ENCODE peak calls at places on chromosomes 5 and 9, in six cellular contexts. One of them, this sample, is unnamed.

GRCh38 chr9:91147079-91147708 is 214.5 kb downstream of the AUH start:
- DNase-seq in OCI-LY7: no peak
- DNase-seq in PC-3: no peak
- DNase-seq in esophagus muscularis mucosa: no peak
- DNase-seq in CD4-positive, alpha-beta T cell: no peak
- DNase-seq in activated CD8-positive, alpha-beta T cell treated with anti-CD3 and anti-CD28 coated beads for 36 hours: no peak
- DNase-seq in this sample: no peak

GRCh38 chr5:178318893-178319292 is 86.3 kb upstream of the PHYKPL start:
- DNase-seq in OCI-LY7: no peak
- DNase-seq in PC-3: no peak
- DNase-seq in esophagus muscularis mucosa: no peak
- DNase-seq in CD4-positive, alpha-beta T cell: no peak
- DNase-seq in activated CD8-positive, alpha-beta T cell treated with anti-CD3 and anti-CD28 coated beads for 36 hours: no peak
- DNase-seq in this sample: no peak

GRCh38 chr5:149416977-149417713 is 38.1 kb upstream of the IL17B start:
- DNase-seq in OCI-LY7: no peak
- DNase-seq in PC-3: no peak
- DNase-seq in esophagus muscularis mucosa: no peak
- DNase-seq in CD4-positive, alpha-beta T cell: no peak
- DNase-seq in activated CD8-positive, alpha-beta T cell treated with anti-CD3 and anti-CD28 coated beads for 36 hours: no peak
- DNase-seq in this sample: no peak

GRCh38 chr5:115069087-115069968 is 100.4 kb downstream of the TRIM36 start:
- DNase-seq in OCI-LY7: peak
- DNase-seq in PC-3: peak
- DNase-seq in esophagus muscularis mucosa: peak
- DNase-seq in CD4-positive, alpha-beta T cell: no peak
- DNase-seq in activated CD8-positive, alpha-beta T cell treated with anti-CD3 and anti-CD28 coated beads for 36 hours: peak
- DNase-seq in this sample: no peak

GRCh38 chr5:96408841-96409458 is 24.1 kb downstream of the PCSK1 start:
- DNase-seq in OCI-LY7: no peak
- DNase-seq in PC-3: no peak
- DNase-seq in esophagus muscularis mucosa: no peak
- DNase-seq in CD4-positive, alpha-beta T cell: no peak
- DNase-seq in activated CD8-positive, alpha-beta T cell treated with anti-CD3 and anti-CD28 coated beads for 36 hours: no peak
- DNase-seq in this sample: no peak

GRCh38 chr5:32542216-32543059 is 42.9 kb upstream of the SUB1 start:
- DNase-seq in OCI-LY7: peak
- DNase-seq in PC-3: peak
- DNase-seq in esophagus muscularis mucosa: no peak
- DNase-seq in CD4-positive, alpha-beta T cell: no peak
- DNase-seq in activated CD8-positive, alpha-beta T cell treated with anti-CD3 and anti-CD28 coated beads for 36 hours: peak
- DNase-seq in this sample: peak

GRCh38 chr5:23461576-23461975 is 45.8 kb upstream of the PRDM9 start:
- DNase-seq in OCI-LY7: no peak
- DNase-seq in PC-3: no peak
- DNase-seq in esophagus muscularis mucosa: no peak
- DNase-seq in CD4-positive, alpha-beta T cell: no peak
- DNase-seq in activated CD8-positive, alpha-beta T cell treated with anti-CD3 and anti-CD28 coated beads for 36 hours: no peak
- DNase-seq in this sample: no peak

GRCh38 chr9:112586600-112587155 is 100.1 kb downstream of the KIAA1958 start:
- DNase-seq in OCI-LY7: no peak
- DNase-seq in PC-3: no peak
- DNase-seq in esophagus muscularis mucosa: no peak
- DNase-seq in CD4-positive, alpha-beta T cell: no peak
- DNase-seq in activated CD8-positive, alpha-beta T cell treated with anti-CD3 and anti-CD28 coated beads for 36 hours: no peak
- DNase-seq in this sample: no peak

GRCh38 chr9:4225291-4226119 is 74.4 kb downstream of the GLIS3 start:
- DNase-seq in OCI-LY7: no peak
- DNase-seq in PC-3: peak
- DNase-seq in esophagus muscularis mucosa: no peak
- DNase-seq in CD4-positive, alpha-beta T cell: no peak
- DNase-seq in activated CD8-positive, alpha-beta T cell treated with anti-CD3 and anti-CD28 coated beads for 36 hours: no peak
- DNase-seq in this sample: no peak

GRCh38 chr5:167970002-167970401 is 321.4 kb upstream of the WWC1 start:
- DNase-seq in OCI-LY7: no peak
- DNase-seq in PC-3: no peak
- DNase-seq in esophagus muscularis mucosa: no peak
- DNase-seq in CD4-positive, alpha-beta T cell: no peak
- DNase-seq in activated CD8-positive, alpha-beta T cell treated with anti-CD3 and anti-CD28 coated beads for 36 hours: no peak
- DNase-seq in this sample: peak

GRCh38 chr5:134526483-134527155 is 1.1 kb downstream of the JADE2 start:
- DNase-seq in OCI-LY7: peak
- DNase-seq in PC-3: peak
- DNase-seq in esophagus muscularis mucosa: peak
- DNase-seq in CD4-positive, alpha-beta T cell: peak
- DNase-seq in activated CD8-positive, alpha-beta T cell treated with anti-CD3 and anti-CD28 coated beads for 36 hours: peak
- DNase-seq in this sample: peak

GRCh38 chr9:78982849-78983248 is 588.9 kb upstream of the TLE4 start:
- DNase-seq in OCI-LY7: no peak
- DNase-seq in PC-3: peak
- DNase-seq in esophagus muscularis mucosa: no peak
- DNase-seq in CD4-positive, alpha-beta T cell: no peak
- DNase-seq in activated CD8-positive, alpha-beta T cell treated with anti-CD3 and anti-CD28 coated beads for 36 hours: no peak
- DNase-seq in this sample: no peak

GRCh38 chr9:124541824-124542223 is 34.6 kb upstream of the NR5A1 start:
- DNase-seq in OCI-LY7: no peak
- DNase-seq in PC-3: no peak
- DNase-seq in esophagus muscularis mucosa: no peak
- DNase-seq in CD4-positive, alpha-beta T cell: no peak
- DNase-seq in activated CD8-positive, alpha-beta T cell treated with anti-CD3 and anti-CD28 coated beads for 36 hours: no peak
- DNase-seq in this sample: no peak

DNA sequence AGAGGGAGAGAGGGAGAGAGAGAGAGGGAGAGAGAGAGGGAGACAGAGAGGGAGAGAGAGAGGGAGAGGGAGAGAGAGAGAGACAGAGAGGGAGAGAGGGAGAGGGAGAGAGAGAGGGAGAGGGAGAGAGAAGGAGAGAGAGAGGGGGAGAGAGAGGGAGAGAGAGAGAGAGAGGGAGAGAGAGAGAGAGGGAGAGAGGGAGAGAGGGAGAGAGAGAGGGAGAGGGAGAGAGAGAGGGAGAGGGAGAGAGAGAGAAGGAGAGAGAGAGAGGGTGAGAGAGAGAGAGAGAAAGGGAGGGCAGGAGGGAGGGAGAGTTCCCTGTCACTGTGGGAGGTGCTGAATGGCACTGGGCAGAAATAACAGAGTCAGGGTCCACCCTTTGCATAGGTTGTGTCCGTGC is 29.9 kb downstream of the ADAMTSL2 start:
- DNase-seq in OCI-LY7: no peak
- DNase-seq in PC-3: no peak
- DNase-seq in esophagus muscularis mucosa: no peak
- DNase-seq in CD4-positive, alpha-beta T cell: no peak
- DNase-seq in activated CD8-positive, alpha-beta T cell treated with anti-CD3 and anti-CD28 coated beads for 36 hours: no peak
- DNase-seq in this sample: no peak
- TF ChIP-seq CTCF in OCI-LY7: no peak
- TF ChIP-seq CTCF in PC-3: no peak
- TF ChIP-seq CTCF in esophagus muscularis mucosa: peak
- TF ChIP-seq CTCF in CD4-positive, alpha-beta T cell: no peak
- TF ChIP-seq CTCF in activated CD8-positive, alpha-beta T cell treated with anti-CD3 and anti-CD28 coated beads for 36 hours: no peak
- TF ChIP-seq CTCF in this sample: no peak

GRCh38 chr5:154349621-154350020 is 96.2 kb upstream of the SAP30L start:
- DNase-seq in OCI-LY7: no peak
- DNase-seq in PC-3: peak
- DNase-seq in esophagus muscularis mucosa: no peak
- DNase-seq in CD4-positive, alpha-beta T cell: no peak
- DNase-seq in activated CD8-positive, alpha-beta T cell treated with anti-CD3 and anti-CD28 coated beads for 36 hours: no peak
- DNase-seq in this sample: no peak
- TF ChIP-seq CTCF in OCI-LY7: no peak
- TF ChIP-seq CTCF in PC-3: no peak
- TF ChIP-seq CTCF in esophagus muscularis mucosa: no peak
- TF ChIP-seq CTCF in CD4-positive, alpha-beta T cell: no peak
- TF ChIP-seq CTCF in activated CD8-positive, alpha-beta T cell treated with anti-CD3 and anti-CD28 coated beads for 36 hours: no peak
- TF ChIP-seq CTCF in this sample: no peak

GRCh38 chr5:102547659-102548058 is 48.9 kb upstream of the SLCO6A1 start:
- DNase-seq in OCI-LY7: no peak
- DNase-seq in PC-3: no peak
- DNase-seq in esophagus muscularis mucosa: no peak
- DNase-seq in CD4-positive, alpha-beta T cell: no peak
- DNase-seq in activated CD8-positive, alpha-beta T cell treated with anti-CD3 and anti-CD28 coated beads for 36 hours: no peak
- DNase-seq in this sample: no peak

GRCh38 chr5:102542064-102542463 is 43.3 kb upstream of the SLCO6A1 start:
- DNase-seq in OCI-LY7: no peak
- DNase-seq in PC-3: no peak
- DNase-seq in esophagus muscularis mucosa: no peak
- DNase-seq in CD4-positive, alpha-beta T cell: no peak
- DNase-seq in activated CD8-positive, alpha-beta T cell treated with anti-CD3 and anti-CD28 coated beads for 36 hours: no peak
- DNase-seq in this sample: no peak

GRCh38 chr5:102540251-102540812 is 41.5 kb upstream of the SLCO6A1 start:
- DNase-seq in OCI-LY7: no peak
- DNase-seq in PC-3: no peak
- DNase-seq in esophagus muscularis mucosa: no peak
- DNase-seq in CD4-positive, alpha-beta T cell: no peak
- DNase-seq in activated CD8-positive, alpha-beta T cell treated with anti-CD3 and anti-CD28 coated beads for 36 hours: no peak
- DNase-seq in this sample: no peak

GRCh38 chr5:102547161-102547560 is 48.4 kb upstream of the SLCO6A1 start:
- DNase-seq in OCI-LY7: no peak
- DNase-seq in PC-3: no peak
- DNase-seq in esophagus muscularis mucosa: no peak
- DNase-seq in CD4-positive, alpha-beta T cell: no peak
- DNase-seq in activated CD8-positive, alpha-beta T cell treated with anti-CD3 and anti-CD28 coated beads for 36 hours: no peak
- DNase-seq in this sample: no peak

DNA sequence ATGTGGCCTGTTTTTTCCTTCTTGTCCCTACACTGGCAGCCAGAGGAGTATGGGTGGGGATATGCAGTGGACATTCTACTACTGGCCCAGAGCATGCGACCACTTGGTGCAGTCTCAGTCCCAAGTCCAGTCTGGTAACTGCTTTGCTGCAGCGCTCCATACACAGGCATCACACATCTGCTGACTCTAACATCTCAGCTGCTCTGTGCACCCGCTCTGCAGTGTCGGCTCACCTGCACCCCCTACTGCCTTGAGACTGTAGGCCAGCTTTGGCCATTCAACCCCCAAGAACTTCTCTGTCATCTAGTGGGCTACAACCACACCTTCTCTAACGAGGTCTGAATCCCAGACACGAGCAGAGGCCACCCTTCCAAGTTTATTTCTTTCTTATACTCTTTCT is 46.4 kb upstream of the SLCO6A1 start:
- DNase-seq in OCI-LY7: no peak
- DNase-seq in PC-3: peak
- DNase-seq in esophagus muscularis mucosa: no peak
- DNase-seq in CD4-positive, alpha-beta T cell: no peak
- DNase-seq in activated CD8-positive, alpha-beta T cell treated with anti-CD3 and anti-CD28 coated beads for 36 hours: no peak
- DNase-seq in this sample: no peak
- TF ChIP-seq CTCF in OCI-LY7: peak
- TF ChIP-seq CTCF in PC-3: peak
- TF ChIP-seq CTCF in esophagus muscularis mucosa: no peak
- TF ChIP-seq CTCF in CD4-positive, alpha-beta T cell: no peak
- TF ChIP-seq CTCF in activated CD8-positive, alpha-beta T cell treated with anti-CD3 and anti-CD28 coated beads for 36 hours: no peak
- TF ChIP-seq CTCF in this sample: no peak

GRCh38 chr5:137800700-137801411 is 46.7 kb upstream of the HNRNPA0 start:
- DNase-seq in OCI-LY7: no peak
- DNase-seq in PC-3: no peak
- DNase-seq in esophagus muscularis mucosa: no peak
- DNase-seq in CD4-positive, alpha-beta T cell: no peak
- DNase-seq in activated CD8-positive, alpha-beta T cell treated with anti-CD3 and anti-CD28 coated beads for 36 hours: no peak
- DNase-seq in this sample: no peak
- TF ChIP-seq CTCF in OCI-LY7: no peak
- TF ChIP-seq CTCF in PC-3: no peak
- TF ChIP-seq CTCF in esophagus muscularis mucosa: no peak
- TF ChIP-seq CTCF in CD4-positive, alpha-beta T cell: no peak
- TF ChIP-seq CTCF in activated CD8-positive, alpha-beta T cell treated with anti-CD3 and anti-CD28 coated beads for 36 hours: no peak
- TF ChIP-seq CTCF in this sample: no peak